ENCODE peak calls at places on chromosomes 12 and 14, in nine cellular contexts. R, P, W, A, M, I, T, E and C are unnamed samples.

GRCh38 chr12:105329926-105330282 is 587 bp upstream of the C12orf75 start:
- DNase-seq in R (no peak), P (no peak), W (no peak), A (no peak), M (no peak), I (no peak), T (no peak), E (no peak), C (no peak)

GRCh38 chr12:113788020-113788856 is 177.9 kb downstream of the RBM19 start:
- DNase-seq in R (no peak), P (no peak), W (peak), A (no peak), M (no peak), I (no peak), T (no peak), E (peak), C (no peak)

GRCh38 chr12:2266666-2267623 is 214.2 kb downstream of the CACNA1C start:
- DNase-seq in R (no peak), P (no peak), W (no peak), A (no peak), M (no peak), I (no peak), T (no peak), E (no peak), C (no peak)

GRCh38 chr12:45148017-45148416 is 67.9 kb upstream of the ANO6 start:
- DNase-seq in R (no peak), P (no peak), W (no peak), A (no peak), M (no peak), I (no peak), T (no peak), E (no peak), C (no peak)

GRCh38 chr12:132423251-132424117 is 66.5 kb upstream of the FBRSL1 start:
- DNase-seq in R (no peak), P (no peak), W (no peak), A (peak), M (no peak), I (peak), T (peak), E (no peak), C (no peak)

GRCh38 chr14:67583711-67584644 is 16.1 kb downstream of the PIGH start:
- DNase-seq in R (no peak), P (no peak), W (peak), A (peak), M (no peak), I (peak), T (peak), E (peak), C (peak)

GRCh38 chr14:34103176-34103575 is 152.3 kb upstream of the EGLN3 start:
- DNase-seq in R (no peak), P (no peak), W (no peak), A (no peak), M (no peak), I (no peak), T (no peak), E (no peak), C (no peak)

GRCh38 chr12:99553461-99553860 is 94.1 kb upstream of the GARIN6 start:
- DNase-seq in R (no peak), P (no peak), W (no peak), A (no peak), M (no peak), I (no peak), T (no peak), E (peak), C (no peak)

GRCh38 chr12:92226961-92227360 is 81.3 kb upstream of the BTG1 start:
- DNase-seq in R (no peak), P (no peak), W (no peak), A (no peak), M (no peak), I (no peak), T (no peak), E (no peak), C (no peak)

GRCh38 chr12:101915856-101916255 is 38.5 kb downstream of the DRAM1 start:
- DNase-seq in R (no peak), P (no peak), W (no peak), A (no peak), M (no peak), I (no peak), T (no peak), E (no peak), C (no peak)

GRCh38 chr12:12466157-12466556 is 96.5 kb downstream of the DUSP16 start:
- DNase-seq in R (no peak), P (no peak), W (no peak), A (peak), M (no peak), I (no peak), T (no peak), E (no peak), C (no peak)

GRCh38 chr14:76376001-76376404 is at the start of gene ESRRB:
- DNase-seq in R (no peak), P (no peak), W (no peak), A (peak), M (no peak), I (no peak), T (peak), E (peak), C (peak)

GRCh38 chr14:36582011-36582873 is at the start of gene NKX2-8:
- DNase-seq in R (no peak), P (no peak), W (no peak), A (no peak), M (peak), I (no peak), T (peak), E (peak), C (peak)